ENCODE peak calls at places on chromosomes 6 and 20, in five cellular contexts. B is kidney, H is heart left ventricle, E is WERI-Rb-1, O is astrocyte. N is an unnamed sample.

GRCh38 chr20:57205625-57206219 is 60.7 kb downstream of the BMP7 start:
- DNase-seq in O (peak), B (no peak), H (no peak), E (no peak), N (peak)

GRCh38 chr20:37886851-37887297 is 16.1 kb upstream of the VSTM2L start:
- DNase-seq in B (no peak), O (no peak), E (no peak), H (no peak), N (no peak)

GRCh38 chr20:60104980-60105379 is 146.8 kb downstream of the CDH26 start:
- DNase-seq in B (no peak), E (no peak), O (no peak), H (no peak), N (no peak)

GRCh38 chr20:57622579-57623381 is 2.6 kb upstream of the ZBP1 start:
- DNase-seq in B (peak), E (peak), O (peak), H (no peak), N (peak)

GRCh38 chr20:36175475-36175995 is 21.0 kb downstream of the EPB41L1 start:
- DNase-seq in H (no peak), O (no peak), E (peak), B (peak), N (no peak)

GRCh38 chr20:44406572-44407100 is 51.1 kb downstream of the HNF4A start:
- DNase-seq in E (no peak), H (peak), O (no peak), B (no peak), N (no peak)

GRCh38 chr6:166558156-166559025 is 28.1 kb downstream of the RAMACL start:
- DNase-seq in O (peak), E (no peak), H (no peak), B (no peak), N (no peak)

GRCh38 chr6:39189915-39190544 is 39.2 kb downstream of the KCNK5 start:
- DNase-seq in E (peak), H (no peak), B (peak), O (no peak), N (no peak)

GRCh38 chr6:47349931-47350330 is 40.2 kb upstream of the TNFRSF21 start:
- DNase-seq in B (no peak), H (no peak), E (no peak), O (no peak), N (no peak)

GRCh38 chr6:155122199-155122950 is 127.3 kb downstream of the TIAM2 start:
- DNase-seq in B (no peak), O (no peak), H (no peak), E (no peak), N (no peak)

GRCh38 chr6:104573372-104573771 is 286.3 kb downstream of the HACE1 start:
- DNase-seq in B (no peak), E (no peak), H (no peak), O (no peak), N (no peak)

GRCh38 chr20:815914-816606 is 17.5 kb upstream of the FAM110A start:
- DNase-seq in O (peak), E (peak), B (peak), H (no peak), N (no peak)

GRCh38 chr20:54345301-54345724 is 130.1 kb upstream of the DOK5 start:
- DNase-seq in E (no peak), B (no peak), O (peak), H (no peak), N (peak)

GRCh38 chr6:163738304-163738703 is 323.8 kb downstream of the QKI start:
- DNase-seq in H (no peak), B (no peak), O (no peak), E (no peak), N (no peak)

GRCh38 chr6:22709804-22710203 is 140.4 kb downstream of the HDGFL1 start:
- DNase-seq in O (no peak), E (no peak), B (no peak), H (no peak), N (no peak)

GRCh38 chr6:134669531-134669930 is 280.4 kb downstream of the ALDH8A1 start:
- DNase-seq in E (no peak), H (no peak), O (no peak), B (no peak), N (peak)
- TF ChIP-seq CTCF in E (no peak), H (no peak), O (no peak), B (no peak), N (peak)

GRCh38 chr20:61657719-61658377 is 405.8 kb downstream of the CDH4 start:
- DNase-seq in E (no peak), B (no peak), H (no peak), O (no peak), N (no peak)
- TF ChIP-seq CTCF in E (no peak), B (no peak), H (no peak), O (no peak), N (no peak)

GRCh38 chr6:136654086-136654485 is 103.9 kb upstream of the MAP7 start:
- DNase-seq in B (no peak), H (no peak), E (no peak), O (no peak), N (no peak)
- TF ChIP-seq CTCF in B (no peak), H (no peak), E (no peak), O (peak), N (peak)

GRCh38 chr6:56758120-56758519 is 115.4 kb upstream of the DST start:
- DNase-seq in O (no peak), H (no peak), B (no peak), E (no peak), N (no peak)

GRCh38 chr6:56756219-56756789 is 113.6 kb upstream of the DST start:
- DNase-seq in B (no peak), O (no peak), E (no peak), H (no peak), N (no peak)

GRCh38 chr6:56758553-56758952 is 115.9 kb upstream of the DST start:
- DNase-seq in E (no peak), B (no peak), H (no peak), O (no peak), N (no peak)

GRCh38 chr6:56756791-56757582 is 114.3 kb upstream of the DST start:
- DNase-seq in E (no peak), O (no peak), B (no peak), H (no peak), N (no peak)

GRCh38 chr6:56757585-56757984 is 114.9 kb upstream of the DST start:
- DNase-seq in E (peak), O (no peak), H (no peak), B (no peak), N (peak)
- TF ChIP-seq CTCF in E (peak), O (peak), H (no peak), B (peak), N (peak)

DNA sequence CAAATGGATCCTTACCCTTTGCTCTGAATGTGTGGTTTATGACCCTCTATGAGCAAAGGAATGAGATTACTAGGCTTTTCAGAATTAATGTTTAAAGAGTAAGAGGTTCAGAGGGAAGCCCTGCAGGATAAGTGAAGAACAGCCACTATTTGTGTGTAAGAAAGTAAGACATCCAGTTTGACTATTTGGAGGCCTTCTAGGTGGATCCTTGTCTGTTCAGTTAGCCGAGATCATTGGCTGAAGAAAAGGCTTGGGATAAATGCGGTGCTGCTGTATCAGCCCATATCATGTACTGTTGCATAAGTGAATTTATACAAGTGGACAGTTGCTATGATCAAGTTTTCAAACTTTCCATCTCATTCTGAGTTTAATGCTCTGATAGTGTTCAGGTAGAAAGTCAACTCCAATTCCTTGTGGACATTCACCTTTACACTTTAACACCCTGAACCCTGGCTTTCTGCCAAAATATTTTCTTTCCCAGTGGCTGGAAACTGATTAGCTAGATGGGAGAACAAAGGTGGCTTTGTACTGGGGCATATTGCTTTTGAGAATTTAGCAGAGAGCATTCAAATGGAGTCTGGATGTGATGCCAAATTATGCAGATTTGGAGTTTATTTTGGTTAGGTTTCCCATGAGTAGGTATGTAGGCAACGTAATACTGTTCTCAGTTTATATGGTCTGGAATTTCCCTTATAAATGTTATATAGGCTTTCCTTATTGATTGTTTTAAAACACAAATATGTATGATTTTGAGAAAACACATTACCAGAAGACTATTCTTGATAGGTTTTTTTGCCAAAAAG is 15.0 kb downstream of the PARD6B start:
- DNase-seq in O (peak), H (no peak), B (no peak), E (no peak), N (peak)
- TF ChIP-seq CTCF in O (no peak), H (no peak), B (no peak), E (no peak), N (peak)

GRCh38 chr6:113907107-113907506 is 50.0 kb downstream of the MARCKS start:
- DNase-seq in O (no peak), E (no peak), H (no peak), B (no peak), N (no peak)
- TF ChIP-seq CTCF in O (no peak), E (no peak), H (no peak), B (no peak), N (no peak)

GRCh38 chr6:26057899-26058298 is 29.3 kb upstream of the HFE start:
- DNase-seq in E (no peak), H (no peak), B (no peak), O (no peak), N (no peak)

GRCh38 chr6:26055670-26056582 is 31.3 kb upstream of the HFE start:
- DNase-seq in B (peak), E (peak), H (peak), O (peak), N (peak)

GRCh38 chr6:26054937-26055669 is 32.1 kb upstream of the HFE start:
- DNase-seq in H (peak), E (peak), B (peak), O (peak), N (peak)

GRCh38 chr6:26056583-26057350 is 30.5 kb upstream of the HFE start:
- DNase-seq in B (peak), E (peak), O (no peak), H (no peak), N (no peak)

DNA sequence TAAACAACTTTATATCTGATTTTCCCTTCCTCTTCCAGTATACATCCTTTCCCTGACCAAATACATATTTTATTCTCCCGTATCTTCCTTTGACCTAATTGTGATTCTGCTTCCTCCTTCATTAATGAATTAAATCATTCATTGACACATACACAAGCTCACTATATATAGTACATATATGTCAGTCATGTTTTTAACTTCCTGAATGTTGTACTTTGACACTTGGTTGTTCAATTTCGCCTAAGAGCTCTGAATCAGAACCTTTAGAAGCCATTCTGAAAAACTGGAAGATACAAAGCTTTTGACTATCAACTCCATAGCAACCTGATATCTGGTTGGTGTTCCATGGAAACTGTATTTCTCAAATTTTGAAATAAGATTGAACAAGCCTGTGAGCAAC is 27.3 kb upstream of the HFE start:
- DNase-seq in H (no peak), E (no peak), O (no peak), B (no peak), N (no peak)
- TF ChIP-seq CTCF in H (no peak), E (no peak), O (no peak), B (no peak), N (no peak)

GRCh38 chr20:34579191-34579661 is 20.7 kb downstream of the MAP1LC3A start:
- DNase-seq in E (peak), B (peak), H (no peak), O (peak), N (peak)
- TF ChIP-seq CTCF in E (peak), B (peak), H (peak), O (peak), N (peak)

DNA sequence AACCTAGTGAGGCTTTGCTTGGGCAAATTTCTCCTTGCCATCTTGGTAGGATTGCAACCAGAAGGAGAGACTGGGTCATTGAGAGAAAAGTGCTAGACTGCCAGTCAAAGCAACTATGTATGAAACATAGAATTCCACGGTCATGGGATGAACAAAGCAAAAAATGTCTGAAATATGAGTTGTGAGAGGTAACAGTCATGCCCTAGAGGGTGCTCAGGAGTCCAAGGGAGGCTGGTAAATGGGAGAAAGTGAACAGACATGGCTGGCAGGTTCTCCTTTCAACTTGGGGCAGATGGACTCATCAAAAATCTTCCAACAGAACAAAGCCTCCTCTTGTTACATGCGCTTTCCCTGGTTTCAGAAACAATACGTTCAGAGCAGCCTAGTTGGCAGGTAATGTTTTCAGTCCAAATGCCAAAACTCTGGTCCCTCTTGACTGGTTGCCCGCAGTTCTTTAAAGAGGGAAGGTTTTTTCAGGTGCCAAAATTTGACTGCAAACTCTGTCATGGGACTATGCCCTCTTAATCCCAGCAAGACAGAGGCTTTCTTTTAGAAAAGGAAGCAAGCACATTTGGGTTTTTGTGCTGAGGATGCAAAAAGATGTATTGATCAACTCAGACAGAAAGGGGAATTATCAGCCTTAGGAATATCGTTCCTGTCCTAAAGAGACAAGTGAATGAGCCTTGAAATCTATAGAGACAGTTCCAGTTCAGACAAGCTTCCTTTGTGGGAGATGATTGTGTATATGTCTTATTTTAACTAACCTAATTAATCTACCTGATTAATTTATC is 68.5 kb upstream of the SASH1 start:
- DNase-seq in B (no peak), E (no peak), O (no peak), H (no peak), N (no peak)
- TF ChIP-seq CTCF in B (no peak), E (no peak), O (peak), H (no peak), N (peak)

GRCh38 chr6:148069256-148069655 is 273.4 kb upstream of the SASH1 start:
- DNase-seq in B (no peak), H (no peak), E (no peak), O (peak), N (no peak)
- TF ChIP-seq CTCF in B (no peak), H (no peak), E (no peak), O (no peak), N (no peak)

N was measured in HFFc6.